ENCODE peak calls at places on chromosomes 1 and 21, in seven cellular contexts. I is tibial nerve, S is ovary, O is stomach, X is A549, Y is HepG2, N is sigmoid colon. G is an unnamed sample.

GRCh38 chr1:64887689-64888217 is 78.6 kb downstream of the JAK1 start:
- DNase-seq in I (no peak), S (no peak), O (no peak), X (no peak), Y (no peak), N (no peak), G (no peak)

GRCh38 chr1:41382531-41383090 is 21.4 kb downstream of the FOXO6 start:
- DNase-seq in I (peak), S (peak), O (peak), X (peak), Y (no peak), N (peak), G (no peak)

GRCh38 chr1:13583592-13583963 is at the start of gene PDPN:
- DNase-seq in I (no peak), S (peak), O (no peak), X (no peak), Y (no peak), N (peak), G (peak)

GRCh38 chr1:54809496-54810074 is 8.5 kb upstream of the TTC22 start:
- DNase-seq in I (no peak), S (no peak), O (peak), X (no peak), Y (no peak), N (no peak), G (peak)

GRCh38 chr1:99397029-99397428 is 132.7 kb downstream of the PLPPR4 start:
- DNase-seq in I (no peak), S (no peak), O (no peak), X (no peak), Y (no peak), N (no peak), G (no peak)

GRCh38 chr1:58911841-58912553 is 128.2 kb upstream of the JUN start:
- DNase-seq in I (no peak), S (no peak), O (no peak), X (no peak), Y (no peak), N (no peak), G (no peak)

GRCh38 chr1:1068374-1069060 is 5.6 kb downstream of the RNF223 start:
- DNase-seq in I (no peak), S (no peak), O (peak), X (peak), Y (no peak), N (no peak), G (peak)

GRCh38 chr1:67713071-67713806 is 28.2 kb downstream of the GADD45A start:
- DNase-seq in I (no peak), S (no peak), O (peak), X (peak), Y (peak), N (no peak), G (peak)

GRCh38 chr21:43645987-43646386 is 13.3 kb downstream of the HSF2BP start:
- DNase-seq in I (no peak), S (no peak), O (no peak), X (no peak), Y (no peak), N (no peak), G (no peak)

GRCh38 chr1:41898191-41898713 is 20.5 kb downstream of the HIVEP3 start:
- DNase-seq in I (no peak), S (no peak), O (no peak), X (no peak), Y (no peak), N (no peak), G (peak)

GRCh38 chr1:186014370-186015030 is 280.3 kb downstream of the HMCN1 start:
- DNase-seq in I (no peak), S (no peak), O (no peak), X (no peak), Y (no peak), N (no peak), G (no peak)

GRCh38 chr1:179976970-179977651 is 22.5 kb downstream of the CEP350 start:
- DNase-seq in I (no peak), S (no peak), O (no peak), X (no peak), Y (no peak), N (no peak), G (no peak)

GRCh38 chr1:15501208-15502032 is 22.6 kb downstream of the CASP9 start:
- DNase-seq in I (no peak), S (peak), O (peak), X (peak), Y (peak), N (no peak), G (peak)

GRCh38 chr21:42460391-42461184 is 35.4 kb downstream of the RSPH1 start:
- DNase-seq in I (no peak), S (no peak), O (no peak), X (no peak), Y (no peak), N (no peak), G (peak)

GRCh38 chr1:77126309-77126708 is 92.9 kb downstream of the PIGK start:
- DNase-seq in I (no peak), S (no peak), O (no peak), X (no peak), Y (peak), N (no peak), G (no peak)

GRCh38 chr1:36831171-36831810 is 203.0 kb downstream of the GRIK3 start:
- DNase-seq in I (no peak), S (no peak), O (no peak), X (no peak), Y (no peak), N (no peak), G (no peak)

GRCh38 chr1:189180057-189180456 is 1297.6 kb downstream of the BRINP3 start:
- DNase-seq in I (no peak), S (no peak), O (no peak), X (no peak), Y (no peak), N (no peak), G (no peak)

GRCh38 chr21:9837946-9838801 is 683.2 kb upstream of the TPTE start:
- DNase-seq in I (no peak), S (no peak), O (no peak), X (no peak), Y (no peak), N (peak), G (no peak)

GRCh38 chr1:182617734-182618288 is 13.6 kb upstream of the RGS16 start:
- DNase-seq in I (no peak), S (no peak), O (no peak), X (no peak), Y (no peak), N (no peak), G (no peak)

GRCh38 chr1:230867903-230868735 is at the start of gene C1orf198:
- DNase-seq in I (peak), S (peak), O (peak), X (peak), Y (peak), N (peak), G (peak)

GRCh38 chr1:94543893-94544635 is 2.5 kb upstream of the F3 start:
- DNase-seq in I (no peak), S (no peak), O (no peak), X (no peak), Y (no peak), N (no peak), G (no peak)

GRCh38 chr1:94920061-94920460 is 6.8 kb downstream of the CNN3 start:
- DNase-seq in I (no peak), S (no peak), O (no peak), X (no peak), Y (peak), N (no peak), G (no peak)

GRCh38 chr1:41739061-41739955 is 179.4 kb downstream of the HIVEP3 start:
- DNase-seq in I (peak), S (no peak), O (peak), X (no peak), Y (no peak), N (peak), G (peak)

GRCh38 chr1:243957141-243957540 is 93.9 kb upstream of the ZBTB18 start:
- DNase-seq in I (no peak), S (no peak), O (no peak), X (no peak), Y (no peak), N (no peak), G (no peak)

GRCh38 chr21:44375281-44375651 is 21.8 kb downstream of the TRPM2 start:
- DNase-seq in I (no peak), S (no peak), O (peak), X (no peak), Y (no peak), N (no peak), G (peak)

GRCh38 chr1:243883551-243883950 is 33.5 kb upstream of the AKT3 start:
- DNase-seq in I (no peak), S (no peak), O (no peak), X (no peak), Y (no peak), N (no peak), G (no peak)

GRCh38 chr1:157472959-157473358 is 79.4 kb downstream of the FCRL5 start:
- DNase-seq in I (no peak), S (no peak), O (no peak), X (no peak), Y (no peak), N (no peak), G (no peak)

GRCh38 chr1:94543003-94543402 is 1.4 kb upstream of the F3 start:
- DNase-seq in I (no peak), S (no peak), O (no peak), X (no peak), Y (no peak), N (no peak), G (no peak)

GRCh38 chr1:18093193-18093592 is 14.4 kb upstream of the IGSF21 start:
- DNase-seq in I (no peak), S (no peak), O (no peak), X (no peak), Y (no peak), N (no peak), G (no peak)

GRCh38 chr1:182587087-182587486 is 2.0 kb downstream of the RNASEL start:
- DNase-seq in I (no peak), S (no peak), O (no peak), X (no peak), Y (no peak), N (no peak), G (no peak)

GRCh38 chr1:165492845-165493244 is 47.9 kb upstream of the RXRG start:
- DNase-seq in I (no peak), S (no peak), O (no peak), X (no peak), Y (no peak), N (no peak), G (no peak)

GRCh38 chr1:53716150-53716549 is 22.8 kb downstream of the GLIS1 start:
- DNase-seq in I (no peak), S (no peak), O (no peak), X (no peak), Y (no peak), N (no peak), G (no peak)

GRCh38 chr1:196607940-196608339 is 300 bp downstream of the KCNT2 start:
- DNase-seq in I (no peak), S (peak), O (no peak), X (no peak), Y (no peak), N (no peak), G (no peak)

GRCh38 chr1:178004926-178005391 is 35.1 kb upstream of the SEC16B start:
- DNase-seq in I (no peak), S (no peak), O (no peak), X (no peak), Y (no peak), N (no peak), G (no peak)

GRCh38 chr1:53220171-53220961 is at the start of gene CZIB:
- DNase-seq in I (peak), S (peak), O (peak), X (peak), Y (peak), N (peak), G (peak)

GRCh38 chr1:8671313-8671917 is 146.0 kb downstream of the RERE start:
- DNase-seq in I (no peak), S (no peak), O (no peak), X (peak), Y (peak), N (peak), G (no peak)

GRCh38 chr1:202274611-202275010 is 67.1 kb downstream of the UBE2T start:
- DNase-seq in I (no peak), S (no peak), O (peak), X (peak), Y (peak), N (no peak), G (peak)

GRCh38 chr1:63122051-63122450 is 200.3 kb upstream of the FOXD3 start:
- DNase-seq in I (no peak), S (no peak), O (no peak), X (no peak), Y (no peak), N (no peak), G (no peak)

GRCh38 chr1:93171549-93172050 is 8.6 kb downstream of the TMED5 start:
- DNase-seq in I (no peak), S (no peak), O (no peak), X (no peak), Y (no peak), N (no peak), G (no peak)

GRCh38 chr1:208207388-208208131 is 36.6 kb downstream of the PLXNA2 start:
- DNase-seq in I (no peak), S (no peak), O (peak), X (no peak), Y (peak), N (no peak), G (no peak)
- TF ChIP-seq EP300 in I (peak), S (no peak), O (peak), X (no peak), Y (no peak), N (no peak), G (peak)

GRCh38 chr1:170558731-170559130 is 26.8 kb downstream of the GORAB start:
- DNase-seq in I (no peak), S (no peak), O (no peak), X (no peak), Y (no peak), N (no peak), G (no peak)

GRCh38 chr1:170559166-170559565 is 27.2 kb downstream of the GORAB start:
- DNase-seq in I (no peak), S (no peak), O (no peak), X (no peak), Y (no peak), N (no peak), G (no peak)

GRCh38 chr1:170567214-170567613 is 35.2 kb downstream of the GORAB start:
- DNase-seq in I (no peak), S (no peak), O (no peak), X (no peak), Y (no peak), N (no peak), G (no peak)

GRCh38 chr1:170560681-170561285 is 28.8 kb downstream of the GORAB start:
- DNase-seq in I (no peak), S (no peak), O (no peak), X (no peak), Y (no peak), N (no peak), G (no peak)

GRCh38 chr1:170562644-170563338 is 30.8 kb downstream of the GORAB start:
- DNase-seq in I (peak), S (peak), O (no peak), X (peak), Y (peak), N (peak), G (no peak)
- TF ChIP-seq EP300 in I (peak), S (peak), O (no peak), X (no peak), Y (no peak), N (no peak), G (no peak)

GRCh38 chr1:234917495-234918188 is 211.0 kb downstream of the TOMM20 start:
- DNase-seq in I (no peak), S (no peak), O (no peak), X (no peak), Y (no peak), N (peak), G (no peak)

GRCh38 chr1:234920136-234920842 is 208.3 kb downstream of the TOMM20 start:
- DNase-seq in I (no peak), S (no peak), O (peak), X (no peak), Y (no peak), N (peak), G (peak)

GRCh38 chr1:234916840-234917239 is 211.8 kb downstream of the TOMM20 start:
- DNase-seq in I (no peak), S (no peak), O (no peak), X (no peak), Y (no peak), N (no peak), G (no peak)

GRCh38 chr1:234919061-234919755 is 209.4 kb downstream of the TOMM20 start:
- DNase-seq in I (no peak), S (peak), O (no peak), X (no peak), Y (no peak), N (peak), G (peak)

GRCh38 chr1:234918216-234918841 is 210.3 kb downstream of the TOMM20 start:
- DNase-seq in I (no peak), S (no peak), O (peak), X (no peak), Y (no peak), N (peak), G (peak)
- TF ChIP-seq EP300 in I (peak), S (no peak), O (no peak), X (no peak), Y (no peak), N (no peak), G (peak)

GRCh38 chr1:198271467-198271866 is 114.7 kb downstream of the NEK7 start:
- DNase-seq in I (no peak), S (no peak), O (no peak), X (no peak), Y (no peak), N (no peak), G (no peak)
- TF ChIP-seq EP300 in I (no peak), S (no peak), O (no peak), X (no peak), Y (no peak), N (no peak), G (no peak)

GRCh38 chr1:46188295-46189030 is 9.8 kb downstream of the POMGNT1 start:
- DNase-seq in I (no peak), S (no peak), O (peak), X (no peak), Y (no peak), N (no peak), G (peak)
- TF ChIP-seq EP300 in I (no peak), S (no peak), O (no peak), X (no peak), Y (no peak), N (no peak), G (no peak)

G was measured in transverse colon.